ENCODE peak calls at places on chromosomes 11 and 22, in ten cellular contexts. C, S, J, W, X, M, Y, B, G and N are unnamed samples.

GRCh38 chr11:129436573-129436972 is 60.9 kb downstream of the BARX2 start:
- DNase-seq in S (no peak), C (no peak), M (no peak), W (no peak), X (no peak), J (no peak), G (no peak), Y (no peak), B (no peak), N (no peak)

GRCh38 chr11:63802637-63803414 is 10.4 kb upstream of the SPINDOC start:
- DNase-seq in W (peak), B (peak), S (peak), X (no peak), Y (no peak), C (no peak), G (no peak), J (no peak), M (no peak), N (peak)

GRCh38 chr11:125423247-125423849 is 72.7 kb downstream of the FEZ1 start:
- DNase-seq in G (peak), S (no peak), C (no peak), X (no peak), W (peak), M (peak), J (peak), Y (no peak), B (no peak), N (no peak)

GRCh38 chr11:2581931-2582435 is 117.8 kb downstream of the KCNQ1OT1 start:
- DNase-seq in M (no peak), S (no peak), G (no peak), W (no peak), X (no peak), J (no peak), C (peak), Y (no peak), B (no peak), N (no peak)

GRCh38 chr22:45225732-45226560 is 14.7 kb downstream of the KIAA0930 start:
- DNase-seq in S (peak), Y (no peak), B (no peak), W (no peak), X (no peak), M (no peak), J (no peak), G (no peak), C (peak), N (no peak)

GRCh38 chr11:12111482-12112149 is 1.2 kb downstream of the MICAL2 start:
- DNase-seq in S (peak), C (no peak), W (no peak), Y (no peak), B (no peak), X (no peak), M (no peak), G (no peak), J (no peak), N (no peak)

GRCh38 chr11:66851698-66852465 is 5.0 kb upstream of the LRFN4 start:
- DNase-seq in S (no peak), J (peak), C (no peak), B (no peak), M (peak), X (no peak), Y (no peak), W (no peak), G (no peak), N (no peak)

GRCh38 chr22:37179622-37180420 is 8.2 kb downstream of the C1QTNF6 start:
- DNase-seq in S (no peak), Y (no peak), W (no peak), B (no peak), J (no peak), C (no peak), M (no peak), G (no peak), X (no peak), N (no peak)

GRCh38 chr11:65790104-65790901 is 3.4 kb downstream of the OVOL1 start:
- DNase-seq in Y (no peak), C (no peak), X (no peak), M (no peak), G (no peak), S (no peak), W (no peak), J (no peak), B (no peak), N (no peak)

GRCh38 chr22:50157976-50158375 is 12.6 kb upstream of the PANX2 start:
- DNase-seq in X (no peak), G (no peak), M (no peak), C (no peak), B (no peak), J (no peak), Y (no peak), S (no peak), W (no peak), N (no peak)

GRCh38 chr11:82996966-82997606 is 74.6 kb downstream of the RAB30 start:
- DNase-seq in G (no peak), S (no peak), W (no peak), Y (no peak), X (no peak), C (peak), M (peak), B (no peak), J (no peak), N (no peak)

GRCh38 chr11:111462329-111462728 is 49.9 kb downstream of the BTG4 start:
- DNase-seq in M (no peak), G (no peak), X (no peak), Y (no peak), C (no peak), W (no peak), B (no peak), J (no peak), S (no peak), N (no peak)

GRCh38 chr22:25961699-25962098 is 207.6 kb upstream of the SEZ6L start:
- DNase-seq in M (no peak), Y (no peak), W (no peak), J (no peak), S (no peak), C (no peak), B (no peak), X (no peak), G (no peak), N (no peak)

GRCh38 chr11:6568191-6568918 is 35.1 kb downstream of the RRP8 start:
- DNase-seq in X (no peak), S (peak), C (peak), J (no peak), B (peak), M (no peak), G (no peak), Y (no peak), W (peak), N (peak)

GRCh38 chr22:23408321-23408720 is 171.8 kb downstream of the IGLL1 start:
- DNase-seq in M (no peak), G (no peak), B (no peak), W (no peak), Y (no peak), J (no peak), S (no peak), X (no peak), C (no peak), N (no peak)